ENCODE peak calls at places on chromosomes 3 and 15, in seven cellular contexts. One of them, this sample, is unnamed.

GRCh38 chr15:48680841-48681240 is 35.3 kb upstream of the FBN1 start:
- DNase-seq in AG08396: no peak
- DNase-seq in HFFc6: peak
- DNase-seq in endodermal cell: no peak
- DNase-seq in CD4-positive, alpha-beta memory T cell: no peak
- DNase-seq in fibroblast of villous mesenchyme: peak
- DNase-seq in NCI-H748 treated with DMSO at 0.1 percent for 48 hours: no peak
- DNase-seq in this sample: peak

GRCh38 chr15:52527898-52528464 is 699 bp downstream of the MYO5A start:
- DNase-seq in AG08396: peak
- DNase-seq in HFFc6: peak
- DNase-seq in endodermal cell: no peak
- DNase-seq in CD4-positive, alpha-beta memory T cell: peak
- DNase-seq in fibroblast of villous mesenchyme: no peak
- DNase-seq in NCI-H748 treated with DMSO at 0.1 percent for 48 hours: no peak
- DNase-seq in this sample: peak

GRCh38 chr15:47513496-47513895 is 203.8 kb upstream of the SEMA6D start:
- DNase-seq in AG08396: no peak
- DNase-seq in HFFc6: no peak
- DNase-seq in endodermal cell: no peak
- DNase-seq in CD4-positive, alpha-beta memory T cell: no peak
- DNase-seq in fibroblast of villous mesenchyme: no peak
- DNase-seq in NCI-H748 treated with DMSO at 0.1 percent for 48 hours: no peak
- DNase-seq in this sample: no peak

GRCh38 chr15:60682115-60682514 is 203.2 kb upstream of the ICE2 start:
- DNase-seq in AG08396: peak
- DNase-seq in HFFc6: peak
- DNase-seq in endodermal cell: no peak
- DNase-seq in CD4-positive, alpha-beta memory T cell: no peak
- DNase-seq in fibroblast of villous mesenchyme: no peak
- DNase-seq in NCI-H748 treated with DMSO at 0.1 percent for 48 hours: no peak
- DNase-seq in this sample: peak

GRCh38 chr3:156677536-156677935 is 3.1 kb downstream of the TIPARP start:
- DNase-seq in AG08396: no peak
- DNase-seq in HFFc6: no peak
- DNase-seq in endodermal cell: no peak
- DNase-seq in CD4-positive, alpha-beta memory T cell: no peak
- DNase-seq in fibroblast of villous mesenchyme: no peak
- DNase-seq in NCI-H748 treated with DMSO at 0.1 percent for 48 hours: no peak
- DNase-seq in this sample: no peak

GRCh38 chr3:194284351-194284750 is 66.8 kb downstream of the CPN2 start:
- DNase-seq in AG08396: no peak
- DNase-seq in HFFc6: no peak
- DNase-seq in endodermal cell: no peak
- DNase-seq in CD4-positive, alpha-beta memory T cell: no peak
- DNase-seq in fibroblast of villous mesenchyme: no peak
- DNase-seq in NCI-H748 treated with DMSO at 0.1 percent for 48 hours: no peak
- DNase-seq in this sample: no peak

GRCh38 chr15:100075284-100075683 is 266.5 kb downstream of the ADAMTS17 start:
- DNase-seq in AG08396: no peak
- DNase-seq in HFFc6: no peak
- DNase-seq in endodermal cell: no peak
- DNase-seq in CD4-positive, alpha-beta memory T cell: no peak
- DNase-seq in fibroblast of villous mesenchyme: no peak
- DNase-seq in NCI-H748 treated with DMSO at 0.1 percent for 48 hours: no peak
- DNase-seq in this sample: no peak

GRCh38 chr3:158091526-158091925 is 14.7 kb downstream of the SHOX2 start:
- DNase-seq in AG08396: no peak
- DNase-seq in HFFc6: peak
- DNase-seq in endodermal cell: no peak
- DNase-seq in CD4-positive, alpha-beta memory T cell: no peak
- DNase-seq in fibroblast of villous mesenchyme: peak
- DNase-seq in NCI-H748 treated with DMSO at 0.1 percent for 48 hours: no peak
- DNase-seq in this sample: peak

GRCh38 chr3:159029306-159030026 is 227.6 kb downstream of the MFSD1 start:
- DNase-seq in AG08396: no peak
- DNase-seq in HFFc6: no peak
- DNase-seq in endodermal cell: no peak
- DNase-seq in CD4-positive, alpha-beta memory T cell: no peak
- DNase-seq in fibroblast of villous mesenchyme: peak
- DNase-seq in NCI-H748 treated with DMSO at 0.1 percent for 48 hours: no peak
- DNase-seq in this sample: no peak

GRCh38 chr15:23447107-23447500 is at the start of gene GOLGA6L2:
- DNase-seq in AG08396: no peak
- DNase-seq in HFFc6: no peak
- DNase-seq in endodermal cell: peak
- DNase-seq in CD4-positive, alpha-beta memory T cell: no peak
- DNase-seq in fibroblast of villous mesenchyme: no peak
- DNase-seq in NCI-H748 treated with DMSO at 0.1 percent for 48 hours: no peak
- DNase-seq in this sample: no peak

GRCh38 chr3:46110701-46111493 is 83.6 kb upstream of the XCR1 start:
- DNase-seq in AG08396: peak
- DNase-seq in HFFc6: peak
- DNase-seq in endodermal cell: no peak
- DNase-seq in CD4-positive, alpha-beta memory T cell: no peak
- DNase-seq in fibroblast of villous mesenchyme: peak
- DNase-seq in NCI-H748 treated with DMSO at 0.1 percent for 48 hours: no peak
- DNase-seq in this sample: peak

GRCh38 chr3:64082917-64083587 is 59.8 kb upstream of the PSMD6 start:
- DNase-seq in AG08396: no peak
- DNase-seq in HFFc6: no peak
- DNase-seq in endodermal cell: no peak
- DNase-seq in CD4-positive, alpha-beta memory T cell: no peak
- DNase-seq in fibroblast of villous mesenchyme: peak
- DNase-seq in NCI-H748 treated with DMSO at 0.1 percent for 48 hours: no peak
- DNase-seq in this sample: peak

GRCh38 chr3:122213650-122214049 is 30.2 kb downstream of the CASR start:
- DNase-seq in AG08396: no peak
- DNase-seq in HFFc6: no peak
- DNase-seq in endodermal cell: no peak
- DNase-seq in CD4-positive, alpha-beta memory T cell: no peak
- DNase-seq in fibroblast of villous mesenchyme: no peak
- DNase-seq in NCI-H748 treated with DMSO at 0.1 percent for 48 hours: no peak
- DNase-seq in this sample: no peak

GRCh38 chr3:188214442-188214841 is 60.5 kb downstream of the LPP start:
- DNase-seq in AG08396: no peak
- DNase-seq in HFFc6: no peak
- DNase-seq in endodermal cell: no peak
- DNase-seq in CD4-positive, alpha-beta memory T cell: no peak
- DNase-seq in fibroblast of villous mesenchyme: no peak
- DNase-seq in NCI-H748 treated with DMSO at 0.1 percent for 48 hours: no peak
- DNase-seq in this sample: no peak

GRCh38 chr15:64856429-64857145 is 14.9 kb downstream of the PLEKHO2 start:
- DNase-seq in AG08396: peak
- DNase-seq in HFFc6: no peak
- DNase-seq in endodermal cell: peak
- DNase-seq in CD4-positive, alpha-beta memory T cell: no peak
- DNase-seq in fibroblast of villous mesenchyme: peak
- DNase-seq in NCI-H748 treated with DMSO at 0.1 percent for 48 hours: no peak
- DNase-seq in this sample: peak